ENCODE peak calls at places on chromosomes 5 and 9, in nine cellular contexts. F is lower leg skin; L is AML-193; N is HEK293T; X is A172; J is stimulated activated CD4-positive, alpha-beta T cell treated with anti-CD3 and anti-CD28 coated beads, TNF-alpha, amount 100 ng/mL, for 1 hour; R is right cardiac atrium; Y is stomach; W is OCI-M1. A is an unnamed sample.

GRCh38 chr9:114311571-114312512 is 11.1 kb upstream of the ORM1 start:
- DNase-seq in F (no peak), L (no peak), N (peak), X (no peak), J (no peak), R (no peak), Y (peak), W (no peak), A (no peak)

GRCh38 chr5:14041528-14042184 is 97.2 kb upstream of the DNAH5 start:
- DNase-seq in F (no peak), L (no peak), N (no peak), X (no peak), J (no peak), R (no peak), Y (no peak), W (no peak), A (no peak)

GRCh38 chr9:17726298-17726697 is 147.4 kb downstream of the SH3GL2 start:
- DNase-seq in F (no peak), L (no peak), N (no peak), X (no peak), J (no peak), R (no peak), Y (no peak), W (no peak), A (no peak)

GRCh38 chr5:113488645-113489184 is 462 bp upstream of the MCC start:
- DNase-seq in F (peak), L (no peak), N (no peak), X (no peak), J (no peak), R (no peak), Y (no peak), W (no peak), A (no peak)

GRCh38 chr9:79482078-79482477 is 89.7 kb upstream of the TLE4 start:
- DNase-seq in F (no peak), L (no peak), N (no peak), X (no peak), J (no peak), R (no peak), Y (no peak), W (no peak), A (no peak)

GRCh38 chr5:8861764-8862163 is 684.1 kb downstream of the SEMA5A start:
- DNase-seq in F (no peak), L (no peak), N (no peak), X (no peak), J (no peak), R (no peak), Y (no peak), W (peak), A (no peak)

GRCh38 chr5:145471831-145472616 is 363.1 kb downstream of the PRELID2 start:
- DNase-seq in F (no peak), L (no peak), N (no peak), X (no peak), J (no peak), R (no peak), Y (peak), W (peak), A (no peak)

GRCh38 chr5:113061851-113062631 is 85.4 kb downstream of the DCP2 start:
- DNase-seq in F (no peak), L (no peak), N (no peak), X (peak), J (no peak), R (no peak), Y (no peak), W (no peak), A (peak)

GRCh38 chr9:110115868-110116542 is 92.0 kb downstream of the C9orf152 start:
- DNase-seq in F (no peak), L (no peak), N (no peak), X (no peak), J (no peak), R (no peak), Y (no peak), W (no peak), A (no peak)

GRCh38 chr9:86470326-86470725 is 116.1 kb upstream of the TUT7 start:
- DNase-seq in F (no peak), L (no peak), N (no peak), X (no peak), J (no peak), R (no peak), Y (no peak), W (no peak), A (no peak)

GRCh38 chr9:137482094-137482781 is 23.1 kb upstream of the NSMF start:
- DNase-seq in F (peak), L (peak), N (no peak), X (peak), J (no peak), R (peak), Y (peak), W (peak), A (peak)

GRCh38 chr9:113535756-113536155 is 72.2 kb downstream of the RGS3 start:
- DNase-seq in F (no peak), L (no peak), N (no peak), X (no peak), J (no peak), R (no peak), Y (no peak), W (no peak), A (no peak)

GRCh38 chr5:108420182-108420581 is 38.3 kb upstream of the FBXL17 start:
- DNase-seq in F (no peak), L (no peak), N (no peak), X (no peak), J (no peak), R (no peak), Y (no peak), W (no peak), A (no peak)

GRCh38 chr5:151745071-151745705 is 13.2 kb downstream of the ATOX1 start:
- DNase-seq in F (peak), L (no peak), N (no peak), X (peak), J (no peak), R (peak), Y (peak), W (no peak), A (peak)

GRCh38 chr9:89538874-89539273 is 41.0 kb upstream of the SEMA4D start:
- DNase-seq in F (no peak), L (no peak), N (no peak), X (no peak), J (no peak), R (no peak), Y (no peak), W (no peak), A (no peak)

GRCh38 chr5:19608434-19608833 is 379.6 kb downstream of the CDH18 start:
- DNase-seq in F (no peak), L (no peak), N (no peak), X (peak), J (no peak), R (no peak), Y (no peak), W (peak), A (no peak)

GRCh38 chr5:5240234-5240633 is 100.1 kb downstream of the ADAMTS16 start:
- DNase-seq in F (no peak), L (no peak), N (no peak), X (no peak), J (no peak), R (no peak), Y (no peak), W (no peak), A (no peak)